ENCODE peak calls at places on chromosomes 12 and 14, in five cellular contexts. K, N, Y, B and M are unnamed samples. For H3K4me1, the result is how much of the 10 kb centered on the place peaks cover.

GRCh38 chr14:20986811-20987210 is 3.0 kb upstream of the METTL17 start:
- DNase-seq in N (no peak), B (no peak), Y (no peak), K (no peak), M (no peak)

GRCh38 chr14:73059326-73059725 is 992 bp downstream of the RBM25 start:
- DNase-seq in B (no peak), Y (no peak), N (no peak), K (no peak), M (no peak)

GRCh38 chr12:42589465-42590323 is at the start of gene PRICKLE1:
- DNase-seq in K (peak), B (peak), N (no peak), Y (peak), M (peak)

GRCh38 chr12:15336772-15337553 is 14.7 kb downstream of the PTPRO start:
- DNase-seq in N (no peak), B (no peak), K (no peak), Y (no peak), M (no peak)

GRCh38 chr12:31641509-31642090 is 17.9 kb upstream of the ETFBKMT start:
- DNase-seq in K (no peak), B (no peak), Y (no peak), N (no peak), M (peak)

GRCh38 chr12:66453111-66453510 is 150.8 kb downstream of the HELB start:
- DNase-seq in N (no peak), Y (no peak), B (no peak), K (no peak), M (no peak)

GRCh38 chr12:98146487-98146886 is 368.9 kb upstream of the TMPO start:
- DNase-seq in Y (no peak), B (no peak), K (no peak), N (no peak), M (no peak)

GRCh38 chr12:110780448-110780847 is 37.8 kb upstream of the PPP1CC start:
- DNase-seq in K (no peak), B (no peak), Y (no peak), N (no peak), M (no peak)

GRCh38 chr14:85731198-85731597 is 201.3 kb downstream of the FLRT2 start:
- DNase-seq in B (no peak), K (no peak), N (no peak), Y (no peak), M (no peak)

GRCh38 chr12:44696542-44696941 is 179.6 kb downstream of the NELL2 start:
- DNase-seq in K (no peak), N (no peak), B (peak), Y (no peak), M (no peak)

GRCh38 chr12:83224012-83224411 is 537.3 kb downstream of the TMTC2 start:
- DNase-seq in Y (no peak), B (peak), K (no peak), N (no peak), M (no peak)

GRCh38 chr14:93005135-93005813 is 82.3 kb downstream of the CHGA start:
- DNase-seq in N (no peak), K (peak), B (no peak), Y (no peak), M (peak)

GRCh38 chr14:64861916-64862315 is 17.8 kb downstream of the SPTB start:
- DNase-seq in K (no peak), B (peak), Y (no peak), N (no peak), M (no peak)

GRCh38 chr12:6199531-6200265 is 502 bp upstream of the CD9 start:
- DNase-seq in Y (peak), K (peak), B (peak), N (no peak), M (no peak)

GRCh38 chr12:54413284-54414190 is 5.5 kb downstream of the ITGA5 start:
- DNase-seq in N (peak), K (no peak), Y (peak), B (no peak), M (peak)

DNA sequence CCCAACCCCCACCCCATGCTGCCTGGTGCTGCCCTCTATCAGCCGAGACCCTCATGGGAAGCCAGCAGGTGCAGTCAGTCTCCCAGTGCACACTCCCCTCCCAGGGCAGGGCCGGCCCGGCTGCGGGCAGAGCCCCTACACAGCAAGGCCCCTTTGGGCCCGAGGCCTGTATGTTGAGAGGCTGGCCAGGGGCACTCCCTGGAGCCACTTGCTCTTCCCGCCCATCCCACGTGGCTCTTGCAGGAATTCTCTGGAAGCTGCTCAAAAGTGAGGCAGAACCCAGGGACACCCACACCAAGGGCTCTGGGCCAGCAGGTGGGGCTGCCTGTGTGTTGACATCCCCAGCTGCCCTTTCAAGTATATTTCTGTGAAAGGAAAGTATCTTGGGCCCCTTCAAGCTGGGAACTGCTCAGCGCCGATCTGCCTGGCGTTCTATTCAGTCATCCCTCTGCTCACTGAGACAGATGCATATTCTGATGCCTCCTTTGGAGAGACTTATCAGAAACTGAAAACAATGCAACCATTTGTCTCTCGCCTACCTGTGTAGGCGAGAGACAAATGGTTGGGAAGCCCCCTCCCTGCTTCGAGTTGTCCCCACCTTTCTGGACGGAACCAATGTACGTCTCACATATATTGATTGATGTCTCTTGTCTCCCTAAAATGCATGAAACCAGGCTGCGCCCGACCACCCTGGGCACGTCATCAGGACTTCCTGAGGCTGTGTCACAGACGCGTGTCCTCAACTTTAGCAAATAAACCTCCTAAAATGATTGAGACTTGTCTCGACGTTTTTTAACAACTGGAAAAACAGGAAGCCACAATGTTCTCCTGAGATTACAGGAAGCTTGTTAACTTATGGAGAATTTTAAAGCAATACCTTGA is 6.0 kb downstream of the GPR132 start:
- DNase-seq in Y (peak), N (peak), B (peak), K (peak), M (no peak)
- TF ChIP-seq CTCF in Y (no peak), N (peak), B (peak), K (no peak), M (no peak)

GRCh38 chr14:100434033-100434601 is 111.0 kb downstream of the SLC25A47 start:
- DNase-seq in K (no peak), Y (no peak), N (no peak), B (no peak), M (no peak)
- H3K4me3 ChIP-seq in K (no peak), Y (no peak), N (no peak), B (no peak), M (no peak)

GRCh38 chr12:104480012-104480411 is 23.3 kb downstream of the CHST11 start:
- DNase-seq in N (no peak), Y (no peak), B (no peak), K (no peak), M (no peak)
- H3K4me1 ChIP-seq in N (half or more), Y (under half), B (under half), K (under half), M (under half)

GRCh38 chr14:104293851-104294627 is 155.7 kb downstream of the KIF26A start:
- DNase-seq in Y (no peak), B (peak), K (peak), N (no peak), M (peak)
- TF ChIP-seq CTCF in Y (peak), B (peak), K (peak), N (no peak), M (no peak)

GRCh38 chr12:124514996-124515932 is 52.1 kb downstream of the NCOR2 start:
- DNase-seq in K (no peak), N (no peak), B (no peak), Y (no peak), M (no peak)

GRCh38 chr12:124515981-124516380 is 51.4 kb downstream of the NCOR2 start:
- DNase-seq in B (no peak), N (no peak), Y (peak), K (peak), M (no peak)

GRCh38 chr12:124518051-124518932 is 49.1 kb downstream of the NCOR2 start:
- DNase-seq in N (no peak), Y (peak), B (no peak), K (peak), M (peak)

GRCh38 chr12:124517260-124518050 is 50.0 kb downstream of the NCOR2 start:
- DNase-seq in Y (peak), B (no peak), N (no peak), K (peak), M (peak)

DNA sequence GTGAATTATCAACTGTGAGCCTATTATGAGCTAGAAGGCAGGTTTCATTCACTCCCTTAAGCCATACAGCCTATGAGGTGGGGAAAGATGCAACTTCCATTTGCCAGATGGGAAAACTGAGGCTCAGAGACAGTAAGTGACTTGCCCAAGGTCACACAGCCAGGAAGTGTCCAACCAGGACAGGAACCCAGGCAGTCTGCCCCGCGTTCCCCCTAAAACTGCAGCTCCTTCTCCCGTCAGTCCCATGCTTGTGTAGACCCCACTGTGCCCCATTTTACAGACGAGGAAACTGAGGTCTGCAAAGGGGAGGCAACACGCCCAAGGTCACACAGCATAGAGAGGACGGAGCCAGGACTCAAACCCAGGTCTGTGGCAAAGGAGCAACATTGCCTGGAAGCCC is 50.6 kb downstream of the NCOR2 start:
- DNase-seq in K (no peak), Y (no peak), N (no peak), B (no peak), M (no peak)
- H3K4me3 ChIP-seq in K (peak), Y (peak), N (no peak), B (no peak), M (peak)

GRCh38 chr14:52350445-52350844 is 36.3 kb downstream of the PTGER2 start:
- DNase-seq in Y (no peak), N (no peak), B (no peak), K (no peak), M (no peak)
- H3K4me1 ChIP-seq in Y (under half), N (under half), B (under half), K (under half), M (under half)

GRCh38 chr12:8030189-8030588 is 2.3 kb upstream of the FOXJ2 start:
- DNase-seq in B (no peak), K (no peak), N (no peak), Y (no peak), M (no peak)

GRCh38 chr12:8034802-8035201 is 2.3 kb downstream of the FOXJ2 start:
- DNase-seq in K (no peak), N (no peak), B (no peak), Y (no peak), M (no peak)

GRCh38 chr12:8033153-8034044 is 883 bp downstream of the FOXJ2 start:
- DNase-seq in N (no peak), K (peak), B (peak), Y (peak), M (peak)

GRCh38 chr12:8031872-8032241 is 659 bp upstream of the FOXJ2 start:
- DNase-seq in N (no peak), B (no peak), K (no peak), Y (no peak), M (no peak)

GRCh38 chr12:8032242-8033152 is at the start of gene FOXJ2:
- DNase-seq in K (peak), N (peak), Y (peak), B (peak), M (peak)
- TF ChIP-seq CTCF in K (no peak), N (no peak), Y (no peak), B (peak), M (no peak)

DNA sequence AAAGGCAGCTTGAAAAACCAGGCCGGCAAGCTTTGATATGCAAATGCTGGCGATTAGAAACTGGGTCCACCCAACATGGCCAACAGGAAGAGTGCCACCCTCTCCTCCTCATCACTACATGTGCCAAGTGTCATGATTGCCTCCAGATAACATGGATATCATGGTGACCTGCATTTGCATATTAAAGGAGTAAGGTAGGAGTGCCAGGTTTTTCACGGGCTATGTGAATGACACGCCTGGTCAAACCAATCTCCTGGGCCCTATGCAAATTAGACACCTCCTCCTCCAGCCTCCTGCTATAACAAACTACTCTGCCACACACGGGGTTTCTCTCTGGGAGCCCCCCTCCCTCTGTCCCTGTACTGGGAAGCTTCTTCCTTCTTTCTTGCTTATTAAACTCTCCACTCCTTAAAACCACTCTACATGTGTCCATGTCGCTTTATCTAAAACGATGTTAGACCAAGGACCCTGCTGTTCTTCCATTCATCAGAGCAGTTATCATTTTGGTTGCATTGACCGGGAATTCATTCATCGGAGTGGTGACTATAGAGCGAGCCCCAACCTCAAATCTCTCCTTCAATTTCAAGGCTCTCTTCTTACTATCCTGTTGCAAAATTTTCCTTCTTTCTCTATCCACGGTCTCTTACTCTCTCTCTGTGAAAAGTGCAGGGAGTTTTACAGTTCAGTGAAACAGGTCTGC is 27.5 kb downstream of the APOBEC1 start:
- DNase-seq in N (no peak), B (peak), K (no peak), Y (no peak), M (no peak)
- H3K4me3 ChIP-seq in N (no peak), B (peak), K (no peak), Y (peak), M (peak)